ENCODE peak calls at places on chromosomes 16 and 17, in ten cellular contexts. One of them, this sample, is unnamed.

GRCh38 chr17:65558683-65559311 is 2.7 kb downstream of the AXIN2 start:
- DNase-seq in occipital lobe: no peak
- DNase-seq in natural killer cell treated with Interleukin-12 subunit alpha and Interleukin-12 subunit beta and Interleukin-15 and Interleukin-18, amount 100 ng/mL, for 72 hours: no peak
- DNase-seq in HEK293T: no peak
- DNase-seq in activated naive CD4-positive, alpha-beta T cell treated with anti-CD3 and anti-CD28 coated beads, Interleukin-2, amount 10 ng/mL, durations not matched to agents 7 days and 5 days: peak; percentile 41
- DNase-seq in fibroblast of the conjunctiva: no peak
- DNase-seq in transverse colon: no peak
- DNase-seq in AG09319: no peak
- DNase-seq in glomerular endothelial cell: no peak
- DNase-seq in RPMI7951: no peak
- DNase-seq in this sample: no peak

GRCh38 chr17:29645516-29646051 is 22.9 kb upstream of the CORO6 start:
- DNase-seq in occipital lobe: no peak
- DNase-seq in natural killer cell treated with Interleukin-12 subunit alpha and Interleukin-12 subunit beta and Interleukin-15 and Interleukin-18, amount 100 ng/mL, for 72 hours: peak; percentile 77
- DNase-seq in HEK293T: no peak
- DNase-seq in activated naive CD4-positive, alpha-beta T cell treated with anti-CD3 and anti-CD28 coated beads, Interleukin-2, amount 10 ng/mL, durations not matched to agents 7 days and 5 days: no peak
- DNase-seq in fibroblast of the conjunctiva: peak; percentile 90
- DNase-seq in transverse colon: peak; percentile 41
- DNase-seq in AG09319: peak; percentile 71
- DNase-seq in glomerular endothelial cell: no peak
- DNase-seq in RPMI7951: peak; percentile 38
- DNase-seq in this sample: no peak

GRCh38 chr17:51341457-51341856 is 81.1 kb downstream of the UTP18 start:
- DNase-seq in occipital lobe: no peak
- DNase-seq in natural killer cell treated with Interleukin-12 subunit alpha and Interleukin-12 subunit beta and Interleukin-15 and Interleukin-18, amount 100 ng/mL, for 72 hours: no peak
- DNase-seq in HEK293T: no peak
- DNase-seq in activated naive CD4-positive, alpha-beta T cell treated with anti-CD3 and anti-CD28 coated beads, Interleukin-2, amount 10 ng/mL, durations not matched to agents 7 days and 5 days: no peak
- DNase-seq in fibroblast of the conjunctiva: no peak
- DNase-seq in transverse colon: no peak
- DNase-seq in AG09319: no peak
- DNase-seq in glomerular endothelial cell: no peak
- DNase-seq in RPMI7951: no peak
- DNase-seq in this sample: no peak

GRCh38 chr17:12296120-12296727 is 275.5 kb downstream of the MAP2K4 start:
- DNase-seq in occipital lobe: no peak
- DNase-seq in natural killer cell treated with Interleukin-12 subunit alpha and Interleukin-12 subunit beta and Interleukin-15 and Interleukin-18, amount 100 ng/mL, for 72 hours: no peak
- DNase-seq in HEK293T: no peak
- DNase-seq in activated naive CD4-positive, alpha-beta T cell treated with anti-CD3 and anti-CD28 coated beads, Interleukin-2, amount 10 ng/mL, durations not matched to agents 7 days and 5 days: no peak
- DNase-seq in fibroblast of the conjunctiva: no peak
- DNase-seq in transverse colon: no peak
- DNase-seq in AG09319: no peak
- DNase-seq in glomerular endothelial cell: no peak
- DNase-seq in RPMI7951: no peak
- DNase-seq in this sample: no peak

GRCh38 chr17:65473363-65473762 is 88.1 kb downstream of the AXIN2 start:
- DNase-seq in occipital lobe: no peak
- DNase-seq in natural killer cell treated with Interleukin-12 subunit alpha and Interleukin-12 subunit beta and Interleukin-15 and Interleukin-18, amount 100 ng/mL, for 72 hours: no peak
- DNase-seq in HEK293T: no peak
- DNase-seq in activated naive CD4-positive, alpha-beta T cell treated with anti-CD3 and anti-CD28 coated beads, Interleukin-2, amount 10 ng/mL, durations not matched to agents 7 days and 5 days: no peak
- DNase-seq in fibroblast of the conjunctiva: no peak
- DNase-seq in transverse colon: no peak
- DNase-seq in AG09319: no peak
- DNase-seq in glomerular endothelial cell: no peak
- DNase-seq in RPMI7951: no peak
- DNase-seq in this sample: no peak

GRCh38 chr16:81431554-81432353 is 12.9 kb upstream of the CMIP start:
- DNase-seq in occipital lobe: no peak
- DNase-seq in natural killer cell treated with Interleukin-12 subunit alpha and Interleukin-12 subunit beta and Interleukin-15 and Interleukin-18, amount 100 ng/mL, for 72 hours: no peak
- DNase-seq in HEK293T: no peak
- DNase-seq in activated naive CD4-positive, alpha-beta T cell treated with anti-CD3 and anti-CD28 coated beads, Interleukin-2, amount 10 ng/mL, durations not matched to agents 7 days and 5 days: no peak
- DNase-seq in fibroblast of the conjunctiva: peak; percentile 76
- DNase-seq in transverse colon: no peak
- DNase-seq in AG09319: peak; percentile 11
- DNase-seq in glomerular endothelial cell: no peak
- DNase-seq in RPMI7951: peak; percentile 72
- DNase-seq in this sample: no peak

GRCh38 chr16:56606071-56606687 is 2.2 kb upstream of the MT2A start:
- DNase-seq in occipital lobe: no peak
- DNase-seq in natural killer cell treated with Interleukin-12 subunit alpha and Interleukin-12 subunit beta and Interleukin-15 and Interleukin-18, amount 100 ng/mL, for 72 hours: peak; percentile 44
- DNase-seq in HEK293T: no peak
- DNase-seq in activated naive CD4-positive, alpha-beta T cell treated with anti-CD3 and anti-CD28 coated beads, Interleukin-2, amount 10 ng/mL, durations not matched to agents 7 days and 5 days: no peak
- DNase-seq in fibroblast of the conjunctiva: peak; percentile 86
- DNase-seq in transverse colon: no peak
- DNase-seq in AG09319: no peak
- DNase-seq in glomerular endothelial cell: no peak
- DNase-seq in RPMI7951: peak; percentile 95
- DNase-seq in this sample: no peak

GRCh38 chr17:30519707-30520106 is 42.5 kb downstream of the GOSR1 start:
- DNase-seq in occipital lobe: no peak
- DNase-seq in natural killer cell treated with Interleukin-12 subunit alpha and Interleukin-12 subunit beta and Interleukin-15 and Interleukin-18, amount 100 ng/mL, for 72 hours: no peak
- DNase-seq in HEK293T: no peak
- DNase-seq in activated naive CD4-positive, alpha-beta T cell treated with anti-CD3 and anti-CD28 coated beads, Interleukin-2, amount 10 ng/mL, durations not matched to agents 7 days and 5 days: no peak
- DNase-seq in fibroblast of the conjunctiva: peak; percentile 88
- DNase-seq in transverse colon: no peak
- DNase-seq in AG09319: peak; percentile 76
- DNase-seq in glomerular endothelial cell: peak; percentile 50
- DNase-seq in RPMI7951: peak; percentile 90
- DNase-seq in this sample: no peak

GRCh38 chr17:60383379-60383778 is 8.6 kb downstream of the USP32 start:
- DNase-seq in occipital lobe: no peak
- DNase-seq in natural killer cell treated with Interleukin-12 subunit alpha and Interleukin-12 subunit beta and Interleukin-15 and Interleukin-18, amount 100 ng/mL, for 72 hours: no peak
- DNase-seq in HEK293T: no peak
- DNase-seq in activated naive CD4-positive, alpha-beta T cell treated with anti-CD3 and anti-CD28 coated beads, Interleukin-2, amount 10 ng/mL, durations not matched to agents 7 days and 5 days: no peak
- DNase-seq in fibroblast of the conjunctiva: no peak
- DNase-seq in transverse colon: no peak
- DNase-seq in AG09319: no peak
- DNase-seq in glomerular endothelial cell: no peak
- DNase-seq in RPMI7951: no peak
- DNase-seq in this sample: no peak

GRCh38 chr17:47200325-47200663 is 8.9 kb upstream of the MYL4 start:
- DNase-seq in occipital lobe: no peak
- DNase-seq in natural killer cell treated with Interleukin-12 subunit alpha and Interleukin-12 subunit beta and Interleukin-15 and Interleukin-18, amount 100 ng/mL, for 72 hours: no peak
- DNase-seq in HEK293T: no peak
- DNase-seq in activated naive CD4-positive, alpha-beta T cell treated with anti-CD3 and anti-CD28 coated beads, Interleukin-2, amount 10 ng/mL, durations not matched to agents 7 days and 5 days: no peak
- DNase-seq in fibroblast of the conjunctiva: no peak
- DNase-seq in transverse colon: no peak
- DNase-seq in AG09319: no peak
- DNase-seq in glomerular endothelial cell: no peak
- DNase-seq in RPMI7951: no peak
- DNase-seq in this sample: no peak

GRCh38 chr16:24876231-24876630 is 30.5 kb downstream of the SLC5A11 start:
- DNase-seq in occipital lobe: no peak
- DNase-seq in natural killer cell treated with Interleukin-12 subunit alpha and Interleukin-12 subunit beta and Interleukin-15 and Interleukin-18, amount 100 ng/mL, for 72 hours: no peak
- DNase-seq in HEK293T: no peak
- DNase-seq in activated naive CD4-positive, alpha-beta T cell treated with anti-CD3 and anti-CD28 coated beads, Interleukin-2, amount 10 ng/mL, durations not matched to agents 7 days and 5 days: no peak
- DNase-seq in fibroblast of the conjunctiva: no peak
- DNase-seq in transverse colon: peak; percentile 60
- DNase-seq in AG09319: no peak
- DNase-seq in glomerular endothelial cell: no peak
- DNase-seq in RPMI7951: no peak
- DNase-seq in this sample: no peak

GRCh38 chr17:17351901-17352781 is 49.0 kb downstream of the NT5M start:
- DNase-seq in occipital lobe: no peak
- DNase-seq in natural killer cell treated with Interleukin-12 subunit alpha and Interleukin-12 subunit beta and Interleukin-15 and Interleukin-18, amount 100 ng/mL, for 72 hours: peak; percentile 55
- DNase-seq in HEK293T: no peak
- DNase-seq in activated naive CD4-positive, alpha-beta T cell treated with anti-CD3 and anti-CD28 coated beads, Interleukin-2, amount 10 ng/mL, durations not matched to agents 7 days and 5 days: no peak
- DNase-seq in fibroblast of the conjunctiva: no peak
- DNase-seq in transverse colon: no peak
- DNase-seq in AG09319: no peak
- DNase-seq in glomerular endothelial cell: peak; percentile 25
- DNase-seq in RPMI7951: peak; percentile 87
- DNase-seq in this sample: no peak

GRCh38 chr17:3923466-3924190 is 7.4 kb upstream of the P2RX1 start:
- DNase-seq in occipital lobe: no peak
- DNase-seq in natural killer cell treated with Interleukin-12 subunit alpha and Interleukin-12 subunit beta and Interleukin-15 and Interleukin-18, amount 100 ng/mL, for 72 hours: no peak
- DNase-seq in HEK293T: no peak
- DNase-seq in activated naive CD4-positive, alpha-beta T cell treated with anti-CD3 and anti-CD28 coated beads, Interleukin-2, amount 10 ng/mL, durations not matched to agents 7 days and 5 days: no peak
- DNase-seq in fibroblast of the conjunctiva: no peak
- DNase-seq in transverse colon: no peak
- DNase-seq in AG09319: no peak
- DNase-seq in glomerular endothelial cell: no peak
- DNase-seq in RPMI7951: no peak
- DNase-seq in this sample: no peak

GRCh38 chr17:28723159-28723835 is 2.7 kb downstream of the TLCD1 start:
- DNase-seq in occipital lobe: no peak
- DNase-seq in natural killer cell treated with Interleukin-12 subunit alpha and Interleukin-12 subunit beta and Interleukin-15 and Interleukin-18, amount 100 ng/mL, for 72 hours: no peak
- DNase-seq in HEK293T: no peak
- DNase-seq in activated naive CD4-positive, alpha-beta T cell treated with anti-CD3 and anti-CD28 coated beads, Interleukin-2, amount 10 ng/mL, durations not matched to agents 7 days and 5 days: no peak
- DNase-seq in fibroblast of the conjunctiva: no peak
- DNase-seq in transverse colon: no peak
- DNase-seq in AG09319: no peak
- DNase-seq in glomerular endothelial cell: no peak
- DNase-seq in RPMI7951: no peak
- DNase-seq in this sample: no peak

GRCh38 chr17:51947160-51947559 is 211.4 kb downstream of the CA10 start:
- DNase-seq in occipital lobe: no peak
- DNase-seq in natural killer cell treated with Interleukin-12 subunit alpha and Interleukin-12 subunit beta and Interleukin-15 and Interleukin-18, amount 100 ng/mL, for 72 hours: no peak
- DNase-seq in HEK293T: no peak
- DNase-seq in activated naive CD4-positive, alpha-beta T cell treated with anti-CD3 and anti-CD28 coated beads, Interleukin-2, amount 10 ng/mL, durations not matched to agents 7 days and 5 days: no peak
- DNase-seq in fibroblast of the conjunctiva: no peak
- DNase-seq in transverse colon: peak; percentile 14
- DNase-seq in AG09319: no peak
- DNase-seq in glomerular endothelial cell: no peak
- DNase-seq in RPMI7951: no peak
- DNase-seq in this sample: no peak

GRCh38 chr16:22638393-22639206 is 127.9 kb downstream of the NPIPB5 start:
- DNase-seq in occipital lobe: no peak
- DNase-seq in natural killer cell treated with Interleukin-12 subunit alpha and Interleukin-12 subunit beta and Interleukin-15 and Interleukin-18, amount 100 ng/mL, for 72 hours: no peak
- DNase-seq in HEK293T: no peak
- DNase-seq in activated naive CD4-positive, alpha-beta T cell treated with anti-CD3 and anti-CD28 coated beads, Interleukin-2, amount 10 ng/mL, durations not matched to agents 7 days and 5 days: no peak
- DNase-seq in fibroblast of the conjunctiva: no peak
- DNase-seq in transverse colon: no peak
- DNase-seq in AG09319: peak; percentile 16
- DNase-seq in glomerular endothelial cell: no peak
- DNase-seq in RPMI7951: peak; percentile 75
- DNase-seq in this sample: peak; percentile 38

GRCh38 chr17:320809-321385 is 31.7 kb downstream of the RPH3AL start:
- DNase-seq in occipital lobe: no peak
- DNase-seq in natural killer cell treated with Interleukin-12 subunit alpha and Interleukin-12 subunit beta and Interleukin-15 and Interleukin-18, amount 100 ng/mL, for 72 hours: no peak
- DNase-seq in HEK293T: no peak
- DNase-seq in activated naive CD4-positive, alpha-beta T cell treated with anti-CD3 and anti-CD28 coated beads, Interleukin-2, amount 10 ng/mL, durations not matched to agents 7 days and 5 days: no peak
- DNase-seq in fibroblast of the conjunctiva: no peak
- DNase-seq in transverse colon: no peak
- DNase-seq in AG09319: no peak
- DNase-seq in glomerular endothelial cell: no peak
- DNase-seq in RPMI7951: no peak
- DNase-seq in this sample: no peak